ENCODE peak calls at places on chromosomes 1 and 21, in four cellular contexts. One of them, this sample, is unnamed.

GRCh38 chr21:14120091-14120734 is 90.5 kb downstream of the LIPI start:
- DNase-seq in breast epithelium: no peak
- DNase-seq in tibial artery: no peak
- DNase-seq in fibroblast of lung: no peak
- DNase-seq in this sample: no peak

GRCh38 chr21:35481005-35481404 is 431.9 kb upstream of the RUNX1 start:
- DNase-seq in breast epithelium: no peak
- DNase-seq in tibial artery: no peak
- DNase-seq in fibroblast of lung: no peak
- DNase-seq in this sample: no peak

GRCh38 chr21:15457962-15458361 is 271.8 kb upstream of the USP25 start:
- DNase-seq in breast epithelium: no peak
- DNase-seq in tibial artery: no peak
- DNase-seq in fibroblast of lung: no peak
- DNase-seq in this sample: no peak

GRCh38 chr21:33069994-33070811 is at the start of gene OLIG1:
- DNase-seq in breast epithelium: no peak
- DNase-seq in tibial artery: no peak
- DNase-seq in fibroblast of lung: no peak
- DNase-seq in this sample: no peak

GRCh38 chr1:79161077-79161476 is 154.5 kb upstream of the ADGRL4 start:
- DNase-seq in breast epithelium: no peak
- DNase-seq in tibial artery: no peak
- DNase-seq in fibroblast of lung: peak; percentile 54
- DNase-seq in this sample: peak; percentile 28

GRCh38 chr1:41480204-41481108 is 4.0 kb downstream of the EDN2 start:
- DNase-seq in breast epithelium: no peak
- DNase-seq in tibial artery: no peak
- DNase-seq in fibroblast of lung: no peak
- DNase-seq in this sample: no peak

GRCh38 chr21:33801424-33802405 is 113.9 kb downstream of the ATP5PO start:
- DNase-seq in breast epithelium: peak; percentile 62
- DNase-seq in tibial artery: no peak
- DNase-seq in fibroblast of lung: peak; percentile 43
- DNase-seq in this sample: peak; percentile 97

GRCh38 chr1:153977250-153978240 is at the start of gene JTB:
- DNase-seq in breast epithelium: peak; percentile 83
- DNase-seq in tibial artery: peak; percentile 92
- DNase-seq in fibroblast of lung: peak; percentile 81
- DNase-seq in this sample: no peak

GRCh38 chr21:19767546-19767945 is 1230.7 kb upstream of the NCAM2 start:
- DNase-seq in breast epithelium: no peak
- DNase-seq in tibial artery: no peak
- DNase-seq in fibroblast of lung: no peak
- DNase-seq in this sample: no peak

GRCh38 chr1:110403805-110404204 is 3.7 kb downstream of the LAMTOR5 start:
- DNase-seq in breast epithelium: no peak
- DNase-seq in tibial artery: no peak
- DNase-seq in fibroblast of lung: no peak
- DNase-seq in this sample: no peak

GRCh38 chr1:207919523-207920210 is 8.7 kb upstream of the CD34 start:
- DNase-seq in breast epithelium: no peak
- DNase-seq in tibial artery: no peak
- DNase-seq in fibroblast of lung: peak; percentile 43
- DNase-seq in this sample: no peak

GRCh38 chr21:41170442-41170841 is 2.5 kb downstream of the BACE2 start:
- DNase-seq in breast epithelium: peak; percentile 35
- DNase-seq in tibial artery: no peak
- DNase-seq in fibroblast of lung: peak; percentile 23
- DNase-seq in this sample: peak; percentile 45

GRCh38 chr1:221392453-221392852 is 349.4 kb downstream of the DUSP10 start:
- DNase-seq in breast epithelium: peak; percentile 29
- DNase-seq in tibial artery: peak; percentile 70
- DNase-seq in fibroblast of lung: peak; percentile 94
- DNase-seq in this sample: peak; percentile 52

GRCh38 chr21:45835301-45836267 is 146.0 kb upstream of the COL6A1 start:
- DNase-seq in breast epithelium: no peak
- DNase-seq in tibial artery: no peak
- DNase-seq in fibroblast of lung: no peak
- DNase-seq in this sample: no peak

GRCh38 chr21:45834821-45835293 is 146.7 kb upstream of the COL6A1 start:
- DNase-seq in breast epithelium: no peak
- DNase-seq in tibial artery: no peak
- DNase-seq in fibroblast of lung: no peak
- DNase-seq in this sample: no peak

GRCh38 chr21:45836694-45837670 is 144.6 kb upstream of the COL6A1 start:
- DNase-seq in breast epithelium: no peak
- DNase-seq in tibial artery: no peak
- DNase-seq in fibroblast of lung: peak; percentile 23
- DNase-seq in this sample: no peak

GRCh38 chr21:45837936-45838335 is 143.6 kb upstream of the COL6A1 start:
- DNase-seq in breast epithelium: no peak
- DNase-seq in tibial artery: no peak
- DNase-seq in fibroblast of lung: no peak
- DNase-seq in this sample: no peak

DNA sequence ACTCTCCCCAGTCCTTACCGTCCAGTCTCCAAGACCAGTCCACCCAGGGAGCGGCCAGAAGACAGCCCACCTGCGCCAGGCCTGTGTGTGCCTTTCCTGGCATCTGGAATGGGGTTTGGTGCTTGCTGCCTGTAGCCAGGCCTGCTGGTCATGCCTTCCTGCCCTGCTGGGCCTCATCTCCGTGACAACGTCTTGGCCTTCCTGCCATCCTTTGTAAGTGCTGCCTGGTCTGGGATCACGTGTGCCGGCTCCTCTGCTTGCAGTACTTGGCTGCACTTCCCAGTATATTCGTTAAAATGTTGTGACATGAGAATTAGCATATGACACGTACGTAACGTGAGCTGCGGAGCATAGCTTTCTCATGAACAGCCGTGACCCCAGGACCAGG is 145.3 kb upstream of the COL6A1 start:
- DNase-seq in breast epithelium: no peak
- DNase-seq in tibial artery: no peak
- DNase-seq in fibroblast of lung: peak; percentile 93
- DNase-seq in this sample: no peak
- TF ChIP-seq CTCF in breast epithelium: no peak
- TF ChIP-seq CTCF in tibial artery: no peak
- TF ChIP-seq CTCF in fibroblast of lung: no peak
- TF ChIP-seq CTCF in this sample: no peak

GRCh38 chr1:8198522-8198921 is 119.4 kb upstream of the SLC45A1 start:
- DNase-seq in breast epithelium: no peak
- DNase-seq in tibial artery: no peak
- DNase-seq in fibroblast of lung: no peak
- DNase-seq in this sample: no peak
- H3K4me1 ChIP-seq in breast epithelium: peaks cover 8% of the 10 kb centered on the region
- H3K4me1 ChIP-seq in tibial artery: peaks cover 81% of the 10 kb centered on the region
- H3K4me1 ChIP-seq in fibroblast of lung: peaks cover 23% of the 10 kb centered on the region
- H3K4me1 ChIP-seq in this sample: peaks cover 24% of the 10 kb centered on the region

DNA sequence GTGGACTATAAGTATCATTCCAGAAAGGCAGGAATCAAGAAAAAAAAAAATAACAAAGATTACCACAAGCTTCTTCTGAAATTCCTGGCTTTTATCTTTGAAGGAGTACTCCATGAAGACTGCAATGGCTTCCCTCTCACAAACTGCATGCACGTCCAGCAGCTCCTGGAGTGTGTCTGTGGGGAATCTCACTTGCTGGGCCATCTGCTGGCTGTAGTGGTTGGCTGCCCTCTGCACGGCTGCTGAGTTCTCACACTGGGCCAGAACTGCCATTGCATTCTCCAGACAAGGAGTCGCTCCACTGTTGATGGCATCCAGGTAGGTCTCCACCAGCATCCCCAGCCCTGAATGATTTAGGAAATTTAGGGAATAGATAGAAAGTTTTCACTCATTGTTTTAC is 23.3 kb upstream of the GBP2 start:
- DNase-seq in breast epithelium: no peak
- DNase-seq in tibial artery: no peak
- DNase-seq in fibroblast of lung: peak; percentile 49
- DNase-seq in this sample: no peak
- TF ChIP-seq CTCF in breast epithelium: no peak
- TF ChIP-seq CTCF in tibial artery: no peak
- TF ChIP-seq CTCF in fibroblast of lung: peak; percentile 44
- TF ChIP-seq CTCF in this sample: peak; percentile 25

DNA sequence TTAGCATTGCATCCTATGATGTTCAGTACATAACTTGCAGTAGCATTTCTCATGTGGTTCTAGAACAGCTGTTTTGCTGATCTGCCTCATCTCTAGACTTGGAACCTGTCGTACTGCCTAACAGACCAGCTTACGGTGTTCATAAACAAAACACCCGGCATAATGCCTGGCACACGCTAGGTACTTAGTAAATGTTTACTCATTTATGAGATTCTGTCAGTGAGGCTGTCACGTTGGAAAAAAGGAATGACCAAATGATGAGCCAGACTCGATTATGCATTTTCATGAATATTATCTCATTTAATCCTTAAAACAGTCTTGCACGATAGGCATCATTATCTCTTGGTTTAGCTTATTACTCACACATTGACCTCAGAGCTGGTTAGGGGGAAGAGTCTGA is 46.4 kb downstream of the CACHD1 start:
- DNase-seq in breast epithelium: no peak
- DNase-seq in tibial artery: no peak
- DNase-seq in fibroblast of lung: no peak
- DNase-seq in this sample: no peak
- H3K4me1 ChIP-seq in breast epithelium: no peaks in the 10 kb centered on the region
- H3K4me1 ChIP-seq in tibial artery: peaks cover 61% of the 10 kb centered on the region
- H3K4me1 ChIP-seq in fibroblast of lung: peaks cover 27% of the 10 kb centered on the region
- H3K4me1 ChIP-seq in this sample: peaks cover 9% of the 10 kb centered on the region

This sample was measured in foreskin keratinocyte.